ENCODE peak calls at places on chromosome 2, in seven cellular contexts. M is adrenal gland, V is psoas muscle, J is kidney, H is right lobe of liver, K is upper lobe of left lung, E is trophoblast cell. X is an unnamed sample.

GRCh38 chr2:174329157-174329715 is 5.5 kb upstream of the SP9 start:
- DNase-seq in V (no peak), H (no peak), E (no peak), M (no peak), J (no peak), K (no peak), X (no peak)

GRCh38 chr2:74575320-74575719 is 20.8 kb downstream of the DOK1 start:
- DNase-seq in E (no peak), V (no peak), M (no peak), H (no peak), K (no peak), J (no peak), X (no peak)

GRCh38 chr2:169961911-169962310 is 134.7 kb downstream of the UBR3 start:
- DNase-seq in V (peak; percentile 51), M (peak; percentile 40), K (no peak), J (no peak), H (no peak), E (peak; percentile 7), X (no peak)

GRCh38 chr2:233816771-233817170 is 37.6 kb downstream of the HJURP start:
- DNase-seq in V (no peak), M (no peak), J (peak; percentile 40), E (no peak), K (no peak), H (peak; percentile 17), X (peak; percentile 43)

GRCh38 chr2:173972636-173973035 is 7.5 kb upstream of the SP3 start:
- DNase-seq in E (peak; percentile 35), H (no peak), J (no peak), V (no peak), K (no peak), M (no peak), X (no peak)

GRCh38 chr2:36451512-36451911 is 95.9 kb downstream of the CRIM1 start:
- DNase-seq in E (no peak), M (no peak), V (no peak), J (no peak), H (no peak), K (no peak), X (no peak)

GRCh38 chr2:200247494-200247893 is 59.0 kb upstream of the SPATS2L start:
- DNase-seq in J (no peak), V (no peak), K (no peak), E (no peak), M (no peak), H (no peak), X (no peak)

GRCh38 chr2:141554810-141555209 is 576.0 kb downstream of the LRP1B start:
- DNase-seq in M (no peak), V (no peak), E (no peak), K (no peak), H (no peak), J (no peak), X (no peak)

GRCh38 chr2:44778671-44779476 is 162.6 kb upstream of the SIX3 start:
- DNase-seq in V (no peak), E (no peak), H (no peak), K (peak; percentile 50), M (no peak), J (no peak), X (no peak)

GRCh38 chr2:124975658-124976057 is 950.6 kb downstream of the CNTNAP5 start:
- DNase-seq in H (no peak), V (no peak), K (no peak), J (no peak), M (no peak), E (no peak), X (no peak)

GRCh38 chr2:110741491-110741980 is 9.2 kb downstream of the ACOXL start:
- DNase-seq in H (no peak), J (no peak), M (no peak), E (peak; percentile 92), K (no peak), V (no peak), X (no peak)

GRCh38 chr2:887639-888038 is 63.0 kb upstream of the SNTG2 start:
- DNase-seq in V (no peak), H (no peak), M (no peak), K (no peak), J (no peak), E (no peak), X (no peak)

GRCh38 chr2:186645999-186646398 is 47.9 kb upstream of the FAM171B start:
- DNase-seq in H (no peak), J (no peak), E (no peak), M (no peak), K (no peak), V (no peak), X (no peak)

GRCh38 chr2:164314148-164314547 is 307.1 kb downstream of the GRB14 start:
- DNase-seq in E (no peak), H (no peak), J (no peak), K (no peak), M (peak; percentile 19), V (no peak), X (no peak)

GRCh38 chr2:30761226-30761625 is 46.0 kb downstream of the CAPN13 start:
- DNase-seq in V (no peak), K (no peak), H (no peak), M (no peak), E (no peak), J (no peak), X (no peak)

GRCh38 chr2:226155476-226155875 is 644.1 kb downstream of the IRS1 start:
- DNase-seq in M (no peak), V (no peak), K (no peak), E (no peak), J (no peak), H (no peak), X (no peak)

GRCh38 chr2:187586091-187586632 is 31.9 kb upstream of the TFPI start:
- DNase-seq in K (no peak), E (no peak), V (no peak), M (no peak), J (no peak), H (no peak), X (no peak)

GRCh38 chr2:54955674-54956391 is 94.4 kb downstream of the RTN4 start:
- DNase-seq in M (no peak), K (no peak), J (no peak), H (no peak), E (no peak), V (no peak), X (no peak)

GRCh38 chr2:201127570-201127969 is 11.6 kb downstream of the CFLAR start:
- DNase-seq in V (peak; percentile 72), J (no peak), M (peak; percentile 66), E (no peak), H (no peak), K (no peak), X (no peak)

GRCh38 chr2:237165405-237166276 is 80.0 kb downstream of the COPS8 start:
- DNase-seq in J (no peak), M (peak; percentile 11), K (no peak), E (no peak), V (no peak), H (no peak), X (no peak)

GRCh38 chr2:207473866-207474251 is 55.9 kb upstream of the CREB1 start:
- DNase-seq in M (no peak), V (no peak), K (no peak), H (no peak), E (no peak), J (no peak), X (no peak)

GRCh38 chr2:54455584-54456525 is at the start of gene SPTBN1:
- DNase-seq in J (peak; percentile 97), K (peak; percentile 96), E (peak; percentile 58), V (peak; percentile 96), H (peak; percentile 94), M (peak; percentile 92), X (peak; percentile 95)

GRCh38 chr2:213247566-213247965 is 36.7 kb upstream of the SPAG16 start:
- DNase-seq in J (no peak), V (no peak), M (no peak), K (no peak), H (no peak), E (no peak), X (no peak)

GRCh38 chr2:207231962-207232361 is 66.2 kb upstream of the KLF7 start:
- DNase-seq in J (no peak), K (no peak), M (no peak), V (no peak), E (no peak), H (no peak), X (no peak)

GRCh38 chr2:190409616-190410015 is 1.5 kb downstream of the MFSD6 start:
- DNase-seq in J (no peak), E (no peak), K (no peak), V (no peak), H (no peak), M (no peak), X (no peak)

GRCh38 chr2:9008951-9009664 is 5.6 kb upstream of the MBOAT2 start:
- DNase-seq in J (no peak), E (no peak), K (no peak), H (no peak), M (no peak), V (no peak), X (no peak)

GRCh38 chr2:148928395-148928794 is 53.4 kb downstream of the KIF5C start:
- DNase-seq in K (no peak), V (no peak), M (no peak), E (no peak), J (no peak), H (no peak), X (no peak)

GRCh38 chr2:153079315-153079714 is 360.9 kb downstream of the ARL6IP6 start:
- DNase-seq in V (no peak), E (no peak), K (no peak), M (no peak), H (no peak), J (no peak), X (no peak)
- H3K27ac ChIP-seq in V (no peak overlapping the region), E (no peak overlapping the region), K (no peak overlapping the region), M (no peak overlapping the region), H (no peak overlapping the region), J (no peak overlapping the region), X (no peak overlapping the region)

GRCh38 chr2:189164732-189165131 is 14.8 kb downstream of the COL5A2 start:
- DNase-seq in M (peak; percentile 2), K (no peak), V (no peak), E (peak; percentile 79), H (no peak), J (no peak), X (no peak)
- H3K27ac ChIP-seq in M (no peak overlapping the region), K (no peak overlapping the region), V (peak overlapping the region; percentile 82), E (no peak overlapping the region), H (no peak overlapping the region), J (no peak overlapping the region), X (no peak overlapping the region)

DNA sequence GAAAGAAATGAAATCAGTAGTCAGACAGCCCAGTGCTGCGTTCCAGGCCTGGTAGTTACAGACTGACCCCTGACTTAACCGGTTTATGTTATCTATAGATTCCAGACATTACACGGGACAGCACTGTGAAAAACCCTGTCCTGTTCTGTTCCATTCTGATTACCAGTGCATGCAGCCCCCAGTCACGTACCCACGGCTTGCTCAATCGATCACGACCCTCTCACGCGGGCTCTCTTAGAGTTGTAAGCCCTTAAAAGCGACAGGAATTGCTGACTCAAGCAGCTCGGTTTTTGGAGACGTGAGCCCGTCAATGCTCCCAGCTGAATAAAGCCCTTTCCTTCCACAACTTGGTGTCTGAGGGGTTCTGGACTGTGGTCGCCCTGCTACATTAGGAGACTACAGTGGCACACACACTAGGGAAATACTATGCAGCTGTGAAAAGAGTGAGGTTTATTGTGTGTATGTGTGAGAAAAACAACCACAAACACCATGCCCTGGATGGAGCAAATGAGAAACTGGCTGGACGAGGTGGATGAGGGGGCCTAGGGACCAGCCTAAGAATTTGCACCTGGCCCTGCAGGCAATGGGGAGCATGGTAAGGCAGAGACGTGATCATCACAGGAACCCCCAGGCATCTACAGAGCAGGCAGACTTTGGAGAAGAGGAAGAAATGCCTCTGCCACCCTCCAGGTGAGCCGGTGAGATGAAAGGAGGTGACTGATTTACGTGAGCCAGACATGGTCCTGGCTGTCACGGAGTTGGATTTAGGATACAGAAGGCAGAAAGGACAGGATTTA is 49.1 kb upstream of the SEMA4C start:
- DNase-seq in M (no peak), V (peak; percentile 19), J (no peak), H (no peak), E (peak; percentile 87), K (no peak), X (no peak)
- H3K27ac ChIP-seq in M (no peak overlapping the region), V (no peak overlapping the region), J (no peak overlapping the region), H (no peak overlapping the region), E (peak overlapping the region; percentile 95), K (no peak overlapping the region), X (no peak overlapping the region)

GRCh38 chr2:217915706-217916105 is 87.1 kb downstream of the TNS1 start:
- DNase-seq in J (no peak), V (peak; percentile 47), H (no peak), M (peak; percentile 45), K (no peak), E (no peak), X (peak; percentile 69)
- H3K27ac ChIP-seq in J (peak overlapping the region; percentile 89), V (peak overlapping the region; percentile 97), H (peak overlapping the region; percentile 36), M (peak overlapping the region; percentile 37), K (peak overlapping the region; percentile 89), E (no peak overlapping the region), X (peak overlapping the region; percentile 84)

X was measured in right cardiac atrium.